ENCODE peak calls at places on chromosomes 13 and 19, in six cellular contexts. V, I, M, A, U and C are unnamed samples.

GRCh38 chr13:51348069-51348967 is 8.8 kb downstream of the SERPINE3 start:
- DNase-seq in U (no peak), I (no peak), M (no peak), A (no peak), V (no peak), C (no peak)

GRCh38 chr19:17323973-17324327 is 10.7 kb downstream of the ANO8 start:
- DNase-seq in I (no peak), V (no peak), U (no peak), A (no peak), M (no peak), C (no peak)

GRCh38 chr19:10189631-10190425 is 4.9 kb downstream of the DNMT1 start:
- DNase-seq in M (no peak), I (no peak), A (no peak), V (peak), U (no peak), C (no peak)

GRCh38 chr19:38655148-38655824 is 7.8 kb downstream of the ACTN4 start:
- DNase-seq in M (no peak), U (no peak), A (no peak), I (no peak), V (no peak), C (no peak)

GRCh38 chr19:13804830-13805683 is 9.8 kb downstream of the ZSWIM4 start:
- DNase-seq in U (no peak), M (no peak), A (peak), I (no peak), V (no peak), C (no peak)

GRCh38 chr19:7562646-7563393 is 27.3 kb downstream of the PNPLA6 start:
- DNase-seq in V (no peak), I (no peak), A (no peak), U (no peak), M (no peak), C (no peak)

GRCh38 chr19:57887195-57887941 is 1.5 kb downstream of the ZNF814 start:
- DNase-seq in I (no peak), M (no peak), V (no peak), A (peak), U (no peak), C (no peak)

GRCh38 chr19:43754312-43754561 is 525 bp downstream of the SMG9 start:
- DNase-seq in I (no peak), A (no peak), U (no peak), M (no peak), V (no peak), C (no peak)

GRCh38 chr13:114034481-114034891 is 60.6 kb upstream of the C13orf46 start:
- DNase-seq in M (no peak), V (no peak), A (no peak), I (no peak), U (peak), C (no peak)

GRCh38 chr19:5987077-5987818 is 9.3 kb upstream of the RANBP3 start:
- DNase-seq in M (peak), A (peak), V (peak), U (peak), I (peak), C (peak)

GRCh38 chr19:30609656-30610270 is 237.6 kb downstream of the ZNF536 start:
- DNase-seq in I (no peak), U (no peak), A (no peak), V (no peak), M (no peak), C (no peak)

GRCh38 chr19:10001899-10002298 is 8.4 kb downstream of the COL5A3 start:
- DNase-seq in M (no peak), U (no peak), A (peak), I (no peak), V (peak), C (peak)

GRCh38 chr19:31448221-31448657 is 99.0 kb upstream of the TSHZ3 start:
- DNase-seq in U (peak), M (no peak), A (peak), I (no peak), V (peak), C (no peak)

GRCh38 chr13:111908981-111909380 is 158.0 kb upstream of the SOX1 start:
- DNase-seq in V (no peak), A (no peak), M (no peak), I (peak), U (no peak), C (no peak)

GRCh38 chr19:47074621-47075020 is 26.2 kb upstream of the TMEM160 start:
- DNase-seq in V (no peak), I (no peak), U (no peak), A (no peak), M (no peak), C (no peak)

GRCh38 chr19:11152318-11153062 is 3.1 kb downstream of the SPC24 start:
- DNase-seq in I (no peak), V (peak), U (no peak), M (no peak), A (peak), C (no peak)

GRCh38 chr19:17655751-17656480 is 32.2 kb downstream of the UNC13A start:
- DNase-seq in A (no peak), U (no peak), M (no peak), I (no peak), V (no peak), C (no peak)

GRCh38 chr19:11160119-11160768 is 4.7 kb upstream of the SPC24 start:
- DNase-seq in U (no peak), A (no peak), I (no peak), M (no peak), V (no peak), C (no peak)

GRCh38 chr19:36112678-36113077 is 1.7 kb downstream of the OVOL3 start:
- DNase-seq in M (no peak), A (no peak), V (no peak), I (no peak), U (no peak), C (no peak)

GRCh38 chr19:18349524-18350128 is 9.2 kb downstream of the PGPEP1 start:
- DNase-seq in I (peak), A (peak), M (no peak), U (no peak), V (peak), C (peak)

GRCh38 chr19:5914946-5915781 is 1.1 kb downstream of the CAPS start:
- DNase-seq in I (no peak), M (peak), A (peak), U (no peak), V (no peak), C (no peak)

GRCh38 chr19:29526730-29527499 is 1.1 kb downstream of the VSTM2B start:
- DNase-seq in V (no peak), I (peak), U (no peak), A (no peak), M (no peak), C (no peak)

GRCh38 chr13:111526922-111527321 is 206.5 kb downstream of the TEX29 start:
- DNase-seq in V (no peak), I (no peak), M (no peak), U (no peak), A (no peak), C (no peak)

DNA sequence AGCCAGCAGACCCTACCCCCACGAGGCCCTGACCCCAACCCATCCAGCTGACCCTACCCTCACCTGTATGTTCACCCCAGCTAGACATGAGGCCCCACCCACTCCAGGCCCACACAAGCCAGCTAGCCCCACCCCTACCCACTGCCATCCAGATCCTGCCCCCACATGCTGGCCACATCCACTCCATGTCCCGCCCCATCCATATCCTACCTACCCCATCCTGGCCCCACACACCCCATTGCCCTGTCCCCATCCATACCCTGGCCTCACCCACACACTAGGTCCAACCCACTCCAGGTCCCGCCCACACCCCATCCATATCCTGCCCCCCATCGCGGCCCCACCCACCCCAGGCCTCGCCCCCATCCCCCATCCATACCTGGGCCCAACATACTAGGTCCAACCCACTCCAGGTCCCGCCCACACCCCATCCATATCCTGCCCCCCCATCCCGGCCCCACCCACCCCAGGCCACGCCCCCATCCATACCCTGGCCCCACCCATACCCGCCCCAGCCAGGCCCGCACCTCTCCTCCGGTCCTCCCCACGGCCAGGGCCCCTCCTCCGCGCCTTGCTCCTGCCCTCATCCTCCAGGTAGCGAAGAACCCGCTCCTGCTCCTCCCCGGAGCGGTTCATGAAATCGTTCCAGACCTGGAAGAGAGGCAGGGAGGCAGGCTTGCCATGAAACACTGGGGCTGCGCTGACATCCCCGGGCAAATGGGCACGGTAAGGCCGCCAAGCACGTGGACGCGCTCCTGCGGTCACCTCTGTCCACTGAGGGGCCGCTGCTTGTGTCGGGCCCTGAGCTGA is 7.2 kb downstream of the RNU6-9 start:
- DNase-seq in A (peak), V (no peak), M (no peak), I (no peak), U (no peak), C (no peak)
- TF ChIP-seq CTCF in A (no peak), V (no peak), M (no peak), I (no peak), U (no peak), C (no peak)

GRCh38 chr19:40716655-40717324 is at the start of the genes COQ8B and ITPKC:
- DNase-seq in M (peak), V (peak), U (peak), A (peak), I (peak), C (peak)

GRCh38 chr19:40713939-40714338 is 2.7 kb downstream of the COQ8B start:
- DNase-seq in A (no peak), M (no peak), U (no peak), I (no peak), V (no peak), C (no peak)

GRCh38 chr19:40716031-40716654 is 543 bp downstream of the COQ8B start:
- DNase-seq in V (no peak), U (peak), A (peak), M (no peak), I (no peak), C (no peak)

GRCh38 chr19:40717325-40717879 is 490 bp downstream of the ITPKC start:
- DNase-seq in M (no peak), A (peak), I (no peak), U (no peak), V (no peak), C (no peak)

GRCh38 chr19:40714519-40715299 is 2.0 kb downstream of the COQ8B start:
- DNase-seq in V (peak), A (peak), U (peak), I (peak), M (peak), C (peak)
- TF ChIP-seq CTCF in V (peak), A (no peak), U (no peak), I (no peak), M (no peak), C (no peak)

GRCh38 chr19:1591421-1592022 is 1.1 kb downstream of the MBD3 start:
- DNase-seq in M (no peak), I (no peak), U (no peak), A (no peak), V (no peak), C (no peak)

GRCh38 chr19:1587872-1588271 is 4.8 kb downstream of the MBD3 start:
- DNase-seq in I (no peak), M (no peak), V (no peak), A (no peak), U (no peak), C (no peak)

GRCh38 chr19:1592023-1592754 is 476 bp downstream of the MBD3 start:
- DNase-seq in V (peak), A (peak), I (peak), U (peak), M (peak), C (peak)

GRCh38 chr19:1592755-1593628 is at the start of gene MBD3:
- DNase-seq in U (peak), A (peak), V (peak), M (peak), I (peak), C (peak)

GRCh38 chr19:1590641-1591397 is 1.8 kb downstream of the MBD3 start:
- DNase-seq in M (no peak), I (no peak), A (no peak), V (no peak), U (no peak), C (no peak)
- TF ChIP-seq CTCF in M (peak), I (no peak), A (no peak), V (peak), U (peak), C (peak)

DNA sequence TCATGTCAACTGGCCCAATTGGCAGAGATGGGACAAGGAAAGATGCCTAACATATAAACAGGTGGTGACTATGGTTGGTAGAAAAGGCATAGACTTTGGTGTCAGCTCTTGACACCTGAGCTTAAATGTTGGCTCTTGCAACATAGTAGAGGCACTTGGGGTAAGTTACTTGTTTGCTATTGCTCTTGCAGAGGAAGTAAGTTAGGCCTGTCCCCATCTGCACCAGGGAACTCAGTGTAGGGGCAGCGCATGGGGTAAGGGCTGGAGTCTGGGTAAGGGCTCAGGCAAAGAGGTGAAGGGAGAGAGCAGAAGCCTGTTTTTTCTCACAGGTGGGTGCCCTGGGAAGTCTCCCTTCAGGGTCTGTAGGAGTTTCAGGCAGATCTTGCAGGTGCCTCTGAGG is 27.6 kb downstream of the ERICH6B start:
- DNase-seq in U (no peak), I (no peak), M (no peak), A (no peak), V (no peak), C (no peak)
- TF ChIP-seq CTCF in U (no peak), I (no peak), M (no peak), A (no peak), V (no peak), C (no peak)

DNA sequence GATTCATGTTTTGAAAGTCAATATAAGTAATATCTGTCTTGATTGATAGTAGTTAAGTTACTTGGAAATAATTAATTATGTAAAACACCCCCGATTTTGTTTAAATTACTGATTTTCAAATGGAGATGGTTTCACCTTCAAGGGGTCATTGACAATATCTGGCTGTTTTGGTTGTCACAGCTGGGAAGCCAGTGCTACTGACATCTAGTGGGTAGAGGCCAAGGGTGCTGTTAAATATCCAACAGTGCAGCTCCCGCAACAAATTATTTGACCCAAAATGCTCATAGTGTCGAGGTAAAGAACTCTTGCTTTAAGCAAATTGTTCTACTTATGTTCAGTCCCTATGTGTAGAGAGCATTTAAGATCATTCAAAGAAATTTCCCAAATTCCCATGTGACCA is 50.6 kb upstream of the PCDH20 start:
- DNase-seq in A (no peak), U (no peak), I (no peak), M (no peak), V (no peak), C (no peak)
- TF ChIP-seq CTCF in A (no peak), U (no peak), I (no peak), M (peak), V (no peak), C (peak)

DNA sequence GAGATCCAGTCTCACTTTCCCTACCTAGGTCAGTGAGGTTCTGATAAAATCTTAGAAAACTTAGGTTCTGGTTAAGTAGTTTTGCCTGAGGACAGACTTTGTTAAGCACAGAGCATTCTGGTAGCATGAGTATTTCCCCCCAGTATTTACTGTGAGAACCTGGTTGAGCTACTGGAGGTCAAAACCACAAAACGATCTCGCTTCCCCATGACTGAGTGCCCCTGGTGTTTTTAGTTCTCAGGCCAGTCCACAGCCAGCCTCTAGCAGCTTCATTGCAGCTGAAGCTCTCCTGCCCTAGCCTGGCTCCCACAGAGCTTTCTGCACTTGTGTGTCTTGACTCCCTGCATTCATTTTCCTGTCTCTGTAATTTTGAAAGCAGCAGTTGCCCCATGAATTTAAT is 1138.2 kb downstream of the UQCRFS1 start:
- DNase-seq in U (no peak), A (no peak), I (no peak), M (no peak), V (no peak), C (no peak)
- TF ChIP-seq CTCF in U (no peak), A (no peak), I (no peak), M (no peak), V (no peak), C (no peak)

DNA sequence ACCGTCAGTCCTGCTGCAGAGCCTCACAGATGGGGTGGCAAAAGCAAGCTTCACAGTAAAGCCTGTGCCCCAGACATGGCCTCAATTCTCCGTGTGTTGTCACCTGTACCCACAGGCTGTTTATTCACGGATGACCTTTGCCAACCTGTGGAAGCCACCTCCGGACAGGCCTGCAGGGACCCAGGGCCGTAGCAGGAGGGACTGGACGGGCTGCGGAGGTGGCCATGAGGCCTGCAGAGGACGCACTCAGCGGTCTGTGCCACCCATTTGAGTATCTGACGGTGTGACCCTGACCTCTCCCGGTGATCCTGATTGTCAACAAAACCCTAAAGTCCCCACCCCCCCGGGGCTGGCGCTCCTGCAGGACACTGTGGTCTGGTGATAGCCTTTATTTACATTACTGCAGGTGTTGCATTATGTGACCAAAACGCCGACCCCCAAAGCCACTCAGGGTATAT is 7.8 kb upstream of the KLF16 start:
- DNase-seq in M (no peak), I (no peak), U (no peak), A (peak), V (no peak), C (no peak)
- TF ChIP-seq CTCF in M (no peak), I (no peak), U (no peak), A (no peak), V (no peak), C (no peak)

GRCh38 chr13:38223093-38223492 is 126.6 kb upstream of the UFM1 start:
- DNase-seq in I (no peak), V (peak), U (no peak), M (no peak), A (peak), C (no peak)
- TF ChIP-seq CTCF in I (no peak), V (peak), U (peak), M (peak), A (no peak), C (peak)